ENCODE peak calls at places on chromosomes 3 and 15, in seven cellular contexts. O, R, L, E, H, X and N are unnamed samples.
A peak's percentile ranks its signal among the peaks of the same experiment; 100 is the strongest.

GRCh38 chr15:41852736-41853135 is 14.1 kb downstream of the PLA2G4B start:
- DNase-seq in O (no peak), R (no peak), L (no peak), E (no peak), H (no peak), X (no peak), N (no peak)

GRCh38 chr15:46080018-46080417 is 445.2 kb downstream of the SQOR start:
- DNase-seq in O (no peak), R (no peak), L (no peak), E (peak; percentile 3), H (no peak), X (no peak), N (no peak)

GRCh38 chr3:115617573-115617972 is 5.7 kb upstream of the GAP43 start:
- DNase-seq in O (no peak), R (no peak), L (no peak), E (no peak), H (no peak), X (no peak), N (no peak)

GRCh38 chr3:85691196-85691595 is 732.4 kb downstream of the CADM2 start:
- DNase-seq in O (no peak), R (no peak), L (no peak), E (no peak), H (no peak), X (no peak), N (no peak)

GRCh38 chr3:65128346-65128745 is 440.5 kb upstream of the ADAMTS9 start:
- DNase-seq in O (no peak), R (no peak), L (no peak), E (no peak), H (no peak), X (no peak), N (no peak)

GRCh38 chr3:157151151-157151550 is 8.8 kb downstream of the CCNL1 start:
- DNase-seq in O (no peak), R (no peak), L (no peak), E (no peak), H (no peak), X (no peak), N (no peak)

GRCh38 chr3:25349828-25350227 is 78.2 kb upstream of the RARB start:
- DNase-seq in O (no peak), R (no peak), L (no peak), E (no peak), H (no peak), X (no peak), N (no peak)

GRCh38 chr3:69568458-69568857 is 170.8 kb upstream of the MITF start:
- DNase-seq in O (no peak), R (no peak), L (no peak), E (no peak), H (no peak), X (no peak), N (no peak)

GRCh38 chr15:70293606-70294470 is 196.1 kb upstream of the TLE3 start:
- DNase-seq in O (no peak), R (no peak), L (no peak), E (no peak), H (no peak), X (no peak), N (no peak)

GRCh38 chr15:38072007-38072506 is 137.6 kb downstream of the TMCO5A start:
- DNase-seq in O (no peak), R (no peak), L (no peak), E (no peak), H (no peak), X (no peak), N (no peak)

GRCh38 chr3:14522129-14522691 is 17.9 kb downstream of the GRIP2 start:
- DNase-seq in O (no peak), R (no peak), L (no peak), E (no peak), H (no peak), X (no peak), N (no peak)

GRCh38 chr3:24508423-24508839 is 13.8 kb upstream of the THRB start:
- DNase-seq in O (no peak), R (no peak), L (no peak), E (no peak), H (no peak), X (no peak), N (no peak)

GRCh38 chr3:5431811-5432378 is 244.4 kb downstream of the EDEM1 start:
- DNase-seq in O (no peak), R (no peak), L (no peak), E (no peak), H (no peak), X (no peak), N (no peak)

GRCh38 chr15:27853624-27854455 is 245.3 kb downstream of the OCA2 start:
- DNase-seq in O (no peak), R (no peak), L (no peak), E (no peak), H (no peak), X (no peak), N (no peak)

GRCh38 chr3:12653772-12654171 is 10.1 kb downstream of the RAF1 start:
- DNase-seq in O (no peak), R (no peak), L (no peak), E (no peak), H (no peak), X (no peak), N (no peak)

GRCh38 chr3:10932596-10932995 is 60.0 kb upstream of the SLC6A1 start:
- DNase-seq in O (no peak), R (no peak), L (no peak), E (no peak), H (no peak), X (no peak), N (no peak)

GRCh38 chr15:80489030-80489594 is 84.9 kb downstream of the ARNT2 start:
- DNase-seq in O (no peak), R (no peak), L (no peak), E (no peak), H (no peak), X (peak; percentile 65), N (no peak)